ENCODE peak calls at places on chromosomes 3 and 15, in eight cellular contexts. Q is fibroblast of mammary gland, C is AG04449, R is Caco-2, W is body of pancreas, K is colonic mucosa, Y is transverse colon, F is tibial artery. D is an unnamed sample.

GRCh38 chr3:188508454-188508853 is 354.5 kb downstream of the LPP start:
- DNase-seq in Q (no peak), C (no peak), R (no peak), W (no peak), K (no peak), Y (no peak), F (no peak), D (no peak)

GRCh38 chr15:51130344-51130743 is 35.6 kb upstream of the TNFAIP8L3 start:
- DNase-seq in Q (no peak), C (no peak), R (no peak), W (no peak), K (no peak), Y (no peak), F (no peak), D (no peak)

GRCh38 chr15:63173116-63173470 is 15.8 kb upstream of the RPS27L start:
- DNase-seq in Q (no peak), C (no peak), R (no peak), W (no peak), K (no peak), Y (no peak), F (no peak), D (no peak)

GRCh38 chr3:128286691-128287090 is 133.4 kb downstream of the EEFSEC start:
- DNase-seq in Q (no peak), C (no peak), R (no peak), W (no peak), K (no peak), Y (no peak), F (no peak), D (no peak)

GRCh38 chr3:54853573-54854404 is 74.1 kb downstream of the LRTM1 start:
- DNase-seq in Q (peak; percentile 60), C (no peak), R (peak; percentile 64), W (peak; percentile 80), K (peak; percentile 70), Y (peak; percentile 72), F (peak; percentile 78), D (peak; percentile 86)

GRCh38 chr3:124315215-124316033 is 323.5 kb upstream of the ROPN1 start:
- DNase-seq in Q (peak; percentile 52), C (peak; percentile 9), R (no peak), W (no peak), K (no peak), Y (no peak), F (peak; percentile 76), D (no peak)

GRCh38 chr3:17372811-17373210 is 369.6 kb downstream of the TBC1D5 start:
- DNase-seq in Q (peak; percentile 61), C (no peak), R (no peak), W (no peak), K (no peak), Y (no peak), F (no peak), D (no peak)

GRCh38 chr15:84955089-84955848 is 26.4 kb upstream of the PDE8A start:
- DNase-seq in Q (peak; percentile 76), C (no peak), R (peak; percentile 82), W (peak; percentile 84), K (peak; percentile 78), Y (peak; percentile 78), F (peak; percentile 87), D (peak; percentile 79)

GRCh38 chr3:52434491-52435115 is 10.3 kb downstream of the SEMA3G start:
- DNase-seq in Q (no peak), C (no peak), R (peak; percentile 20), W (no peak), K (no peak), Y (no peak), F (peak; percentile 48), D (peak; percentile 9)

GRCh38 chr3:10004506-10004905 is 17.9 kb upstream of the EMC3 start:
- DNase-seq in Q (no peak), C (no peak), R (no peak), W (no peak), K (no peak), Y (no peak), F (peak; percentile 25), D (no peak)

GRCh38 chr15:55917881-55918296 is 75.5 kb downstream of the NEDD4 start:
- DNase-seq in Q (peak; percentile 93), C (peak; percentile 67), R (no peak), W (peak; percentile 23), K (peak; percentile 41), Y (peak; percentile 13), F (no peak), D (peak; percentile 14)

GRCh38 chr3:119019767-119020518 is 14.7 kb downstream of the IGSF11 start:
- DNase-seq in Q (no peak), C (no peak), R (no peak), W (no peak), K (no peak), Y (no peak), F (no peak), D (no peak)

GRCh38 chr15:40843885-40844542 is at the start of gene SPINT1:
- DNase-seq in Q (no peak), C (no peak), R (peak; percentile 79), W (peak; percentile 72), K (peak; percentile 82), Y (peak; percentile 82), F (no peak), D (no peak)

GRCh38 chr3:150324825-150325224 is 83.3 kb upstream of the TSC22D2 start:
- DNase-seq in Q (no peak), C (no peak), R (no peak), W (no peak), K (no peak), Y (no peak), F (no peak), D (peak; percentile 20)

GRCh38 chr3:46378426-46378942 is 7.7 kb downstream of the CCR5 start:
- DNase-seq in Q (peak; percentile 57), C (no peak), R (peak; percentile 66), W (peak; percentile 67), K (peak; percentile 79), Y (peak; percentile 76), F (no peak), D (peak; percentile 59)

GRCh38 chr3:38031022-38031994 is 1.9 kb upstream of the PLCD1 start:
- DNase-seq in Q (peak; percentile 28), C (no peak), R (no peak), W (peak; percentile 58), K (peak; percentile 84), Y (peak; percentile 81), F (peak; percentile 93), D (no peak)

GRCh38 chr3:107772016-107772415 is 249.3 kb downstream of the BBX start:
- DNase-seq in Q (peak; percentile 12), C (no peak), R (no peak), W (no peak), K (no peak), Y (no peak), F (no peak), D (no peak)

GRCh38 chr15:79018960-79019359 is 71.6 kb downstream of the RASGRF1 start:
- DNase-seq in Q (no peak), C (no peak), R (no peak), W (no peak), K (no peak), Y (no peak), F (no peak), D (no peak)

GRCh38 chr3:134457331-134458125 is 28.3 kb downstream of the ANAPC13 start:
- DNase-seq in Q (no peak), C (no peak), R (no peak), W (no peak), K (no peak), Y (no peak), F (no peak), D (no peak)

GRCh38 chr3:15903776-15904720 is 106.3 kb upstream of the ANKRD28 start:
- DNase-seq in Q (peak; percentile 9), C (no peak), R (no peak), W (peak; percentile 92), K (no peak), Y (no peak), F (peak; percentile 89), D (no peak)

DNA sequence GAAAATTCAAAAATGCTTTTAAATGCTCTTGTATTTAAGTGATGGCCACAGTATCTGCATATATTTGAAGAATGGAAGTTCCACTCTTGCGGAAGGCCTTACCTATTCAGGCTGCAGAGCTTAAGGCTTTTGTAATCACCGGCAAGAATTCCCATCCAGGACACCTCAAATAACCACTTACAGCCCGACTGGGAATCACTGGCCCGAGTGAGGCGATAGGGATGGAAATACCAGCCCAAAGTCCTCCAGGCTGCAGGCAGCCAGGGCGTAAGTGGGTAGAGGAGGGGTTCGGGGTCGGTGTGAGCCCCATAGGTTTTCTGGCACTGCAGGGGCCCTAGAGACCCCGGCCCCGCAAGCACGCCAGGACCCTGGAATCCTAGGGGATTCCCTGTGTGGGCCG is 9.5 kb downstream of the CMTM7 start:
- DNase-seq in Q (no peak), C (no peak), R (no peak), W (no peak), K (peak; percentile 26), Y (no peak), F (no peak), D (no peak)
- H3K4me3 ChIP-seq in Q (peak overlapping the region; percentile 45), C (peak overlapping the region; percentile 44), R (peak overlapping the region; percentile 33), W (no peak overlapping the region), K (peak overlapping the region; percentile 44), Y (peak overlapping the region; percentile 28), F (peak overlapping the region; percentile 45), D (peak overlapping the region; percentile 41)

DNA sequence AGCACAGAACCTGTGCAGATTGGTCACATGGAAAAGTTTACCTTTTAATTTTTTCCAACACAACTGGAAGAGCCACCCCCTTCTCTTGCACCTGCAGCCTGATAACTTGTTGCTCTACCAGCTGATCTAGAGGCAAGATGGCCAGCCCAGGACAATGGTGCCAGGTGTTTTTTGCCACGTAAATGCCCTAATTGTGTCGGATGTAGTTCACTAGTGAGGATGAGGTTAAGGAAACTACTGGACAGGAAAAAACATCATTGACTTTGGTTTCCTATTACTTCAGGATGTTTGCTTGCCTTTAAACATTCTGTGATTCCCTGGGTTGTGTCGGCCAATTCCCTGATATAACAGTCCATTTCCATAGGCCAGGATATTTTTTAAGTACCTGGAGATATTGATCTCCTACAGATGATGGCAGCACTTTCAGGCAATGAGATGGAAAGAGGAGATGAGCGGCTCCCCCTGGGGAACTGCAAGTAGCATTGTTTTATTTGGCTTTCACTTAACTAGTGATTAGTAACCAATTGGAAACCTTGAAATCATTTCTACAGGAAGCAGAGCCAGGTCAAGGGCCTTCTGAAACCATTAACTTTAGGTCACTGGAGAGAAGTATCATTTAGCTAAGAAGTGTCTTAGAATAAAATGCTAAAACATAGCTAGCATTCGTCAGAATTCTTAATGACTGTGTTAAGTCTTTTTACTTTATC is 72.5 kb downstream of the OSBPL10 start:
- DNase-seq in Q (peak; percentile 58), C (no peak), R (no peak), W (no peak), K (no peak), Y (no peak), F (no peak), D (no peak)
- TF ChIP-seq CTCF in Q (peak; percentile 29), C (no peak), R (no peak), W (no peak), K (no peak), Y (no peak), F (no peak), D (no peak)

DNA sequence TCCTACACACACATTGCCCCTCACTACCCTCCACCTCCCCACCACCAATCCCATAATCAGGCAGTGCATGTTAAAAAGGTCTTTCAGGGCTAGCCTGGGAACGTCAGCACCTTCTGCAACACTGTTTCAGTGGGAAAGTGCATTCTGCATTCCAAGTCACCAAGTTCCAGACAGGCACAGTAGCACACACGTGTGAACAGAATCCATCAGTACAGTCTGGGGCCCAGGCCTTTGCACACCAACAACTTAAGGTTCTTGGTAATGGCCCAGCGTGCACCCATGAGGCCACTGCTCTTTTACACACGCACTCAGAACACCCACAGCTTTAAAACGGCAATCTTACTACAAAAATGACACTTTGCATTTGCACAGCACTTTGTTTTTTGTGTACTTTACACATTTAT is 1.2 kb downstream of the ANXA2 start:
- DNase-seq in Q (no peak), C (no peak), R (no peak), W (no peak), K (peak; percentile 45), Y (no peak), F (no peak), D (no peak)
- H3K4me3 ChIP-seq in Q (peak overlapping the region; percentile 98), C (peak overlapping the region; percentile 73), R (peak overlapping the region; percentile 99), W (no peak overlapping the region), K (peak overlapping the region; percentile 74), Y (peak overlapping the region; percentile 1), F (peak overlapping the region; percentile 97), D (no peak overlapping the region)

GRCh38 chr3:99366663-99367429 is 271.5 kb upstream of the COL8A1 start:
- DNase-seq in Q (no peak), C (no peak), R (no peak), W (no peak), K (no peak), Y (no peak), F (no peak), D (no peak)
- TF ChIP-seq CTCF in Q (no peak), C (no peak), R (no peak), W (no peak), K (no peak), Y (no peak), F (no peak), D (peak; percentile 10)